ENCODE peak calls at places on chromosomes 13 and 19, in five cellular contexts. C is T-helper 9 cell, E is ureter, Y is BE2C, S is foreskin fibroblast. X is an unnamed sample.

GRCh38 chr19:37251308-37252229 is 33.6 kb downstream of the ZNF383 start:
- DNase-seq in C (peak; percentile 25), E (peak; percentile 93), Y (peak; percentile 95), S (peak; percentile 98), X (peak; percentile 93)

GRCh38 chr13:96199315-96199714 is 109.4 kb downstream of the HS6ST3 start:
- DNase-seq in C (no peak), E (no peak), Y (no peak), S (no peak), X (no peak)

GRCh38 chr19:4389511-4390016 is 10.8 kb downstream of the SH3GL1 start:
- DNase-seq in C (no peak), E (no peak), Y (no peak), S (no peak), X (no peak)

GRCh38 chr13:30340367-30341184 is 33.2 kb upstream of the KATNAL1 start:
- DNase-seq in C (no peak), E (peak; percentile 50), Y (peak; percentile 61), S (peak; percentile 94), X (no peak)

GRCh38 chr13:99501952-99502310 is 659 bp downstream of the TM9SF2 start:
- DNase-seq in C (peak; percentile 9), E (no peak), Y (peak; percentile 23), S (peak; percentile 53), X (no peak)

GRCh38 chr13:50104493-50104892 is 89.2 kb downstream of the KCNRG start:
- DNase-seq in C (no peak), E (no peak), Y (no peak), S (peak; percentile 41), X (no peak)

GRCh38 chr13:29279859-29280258 is 315.6 kb downstream of the SLC7A1 start:
- DNase-seq in C (no peak), E (no peak), Y (no peak), S (no peak), X (no peak)

GRCh38 chr13:101019126-101019525 is 344.5 kb upstream of the TMTC4 start:
- DNase-seq in C (no peak), E (no peak), Y (no peak), S (peak; percentile 6), X (no peak)

GRCh38 chr13:113273856-113274590 is 23.0 kb upstream of the LAMP1 start:
- DNase-seq in C (no peak), E (no peak), Y (no peak), S (peak; percentile 62), X (no peak)

GRCh38 chr19:11373166-11373884 is 1.1 kb upstream of the SWSAP1 start:
- DNase-seq in C (no peak), E (no peak), Y (peak; percentile 88), S (peak; percentile 50), X (no peak)

GRCh38 chr13:88919970-88920628 is 1248.9 kb downstream of the SLITRK5 start:
- DNase-seq in C (no peak), E (no peak), Y (no peak), S (no peak), X (no peak)

GRCh38 chr19:51503428-51503827 is 1.8 kb upstream of the SIGLEC12 start:
- DNase-seq in C (no peak), E (no peak), Y (no peak), S (no peak), X (no peak)

GRCh38 chr13:100235311-100235901 is 146.5 kb downstream of the PCCA start:
- DNase-seq in C (no peak), E (no peak), Y (peak; percentile 17), S (peak; percentile 76), X (no peak)

GRCh38 chr19:18889949-18890745 is 5.8 kb downstream of the CERS1 start:
- DNase-seq in C (no peak), E (no peak), Y (no peak), S (no peak), X (no peak)

GRCh38 chr19:49125025-49125731 is 5.8 kb downstream of the PPFIA3 start:
- DNase-seq in C (no peak), E (no peak), Y (no peak), S (no peak), X (no peak)

GRCh38 chr19:10686661-10687517 is 14.3 kb upstream of the QTRT1 start:
- DNase-seq in C (no peak), E (no peak), Y (no peak), S (peak; percentile 61), X (no peak)

GRCh38 chr19:11420429-11420893 is 1.3 kb upstream of the RGL3 start:
- DNase-seq in C (no peak), E (no peak), Y (no peak), S (peak; percentile 52), X (no peak)

GRCh38 chr13:110471833-110472162 is 89.7 kb downstream of the RAB20 start:
- DNase-seq in C (no peak), E (peak; percentile 58), Y (no peak), S (no peak), X (no peak)

GRCh38 chr13:97235549-97236206 is 13.5 kb downstream of the MBNL2 start:
- DNase-seq in C (no peak), E (no peak), Y (peak; percentile 61), S (peak; percentile 19), X (no peak)

GRCh38 chr19:48806818-48807589 is 3.8 kb downstream of the BCAT2 start:
- DNase-seq in C (no peak), E (no peak), Y (peak; percentile 66), S (peak; percentile 62), X (no peak)

GRCh38 chr19:30312582-30313352 is 59.4 kb upstream of the ZNF536 start:
- DNase-seq in C (no peak), E (no peak), Y (no peak), S (no peak), X (no peak)

GRCh38 chr13:50843256-50844043 is at the start of gene DLEU7:
- DNase-seq in C (no peak), E (no peak), Y (no peak), S (no peak), X (no peak)

GRCh38 chr13:97696921-97697320 is 256.6 kb upstream of the IPO5 start:
- DNase-seq in C (no peak), E (no peak), Y (no peak), S (no peak), X (no peak)

GRCh38 chr13:45875951-45876350 is 24.4 kb upstream of the SIAH3 start:
- DNase-seq in C (no peak), E (no peak), Y (no peak), S (no peak), X (peak; percentile 39)

GRCh38 chr19:57914517-57914916 is 1.9 kb downstream of the ZNF417 start:
- DNase-seq in C (no peak), E (no peak), Y (no peak), S (no peak), X (no peak)

GRCh38 chr19:18814063-18814462 is 17.7 kb upstream of the UPF1 start:
- DNase-seq in C (no peak), E (no peak), Y (no peak), S (no peak), X (no peak)

GRCh38 chr19:15449620-15450527 is at the start of gene WIZ:
- DNase-seq in C (peak; percentile 79), E (peak; percentile 89), Y (peak; percentile 87), S (peak; percentile 89), X (peak; percentile 97)

X was measured in esophagus muscularis mucosa.